ENCODE peak calls at places on chromosomes 7 and 10, in eight cellular contexts. D is cardiac muscle cell, O is pancreas, N is psoas muscle, B is HCT116, Z is upper lobe of right lung, A is lower lobe of right lung, V is tibial nerve. S is an unnamed sample.

GRCh38 chr7:1529383-1530116 is 952 bp upstream of the MAFK start:
- DNase-seq in D (no peak), O (peak), N (peak), B (no peak), Z (no peak), A (no peak), V (no peak), S (no peak)

GRCh38 chr7:43790006-43790405 is 31.5 kb downstream of the BLVRA start:
- DNase-seq in D (no peak), O (no peak), N (no peak), B (no peak), Z (no peak), A (no peak), V (no peak), S (no peak)

GRCh38 chr7:102935450-102936110 is 22.8 kb downstream of the LRRC17 start:
- DNase-seq in D (no peak), O (no peak), N (no peak), B (no peak), Z (no peak), A (no peak), V (no peak), S (no peak)

GRCh38 chr7:75993689-75994387 is 557 bp downstream of the TMEM120A start:
- DNase-seq in D (peak), O (peak), N (peak), B (no peak), Z (peak), A (peak), V (peak), S (no peak)

GRCh38 chr10:103881420-103882284 is 26.3 kb upstream of the SH3PXD2A start:
- DNase-seq in D (peak), O (no peak), N (peak), B (no peak), Z (no peak), A (no peak), V (no peak), S (peak)

GRCh38 chr7:147412782-147413186 is 1177.8 kb upstream of the C7orf33 start:
- DNase-seq in D (no peak), O (no peak), N (no peak), B (no peak), Z (no peak), A (no peak), V (no peak), S (no peak)

GRCh38 chr10:119608316-119609155 is 11.8 kb upstream of the TIAL1 start:
- DNase-seq in D (peak), O (peak), N (peak), B (peak), Z (peak), A (peak), V (peak), S (peak)

GRCh38 chr10:72315611-72316385 is 38.9 kb downstream of the DNAJB12 start:
- DNase-seq in D (no peak), O (peak), N (peak), B (no peak), Z (peak), A (no peak), V (peak), S (no peak)

GRCh38 chr10:99731296-99732032 is 463 bp downstream of the COX15 start:
- DNase-seq in D (no peak), O (no peak), N (no peak), B (no peak), Z (no peak), A (no peak), V (no peak), S (no peak)

GRCh38 chr7:155928583-155929145 is 116.4 kb upstream of the SHH start:
- DNase-seq in D (no peak), O (no peak), N (no peak), B (no peak), Z (no peak), A (no peak), V (no peak), S (no peak)

DNA sequence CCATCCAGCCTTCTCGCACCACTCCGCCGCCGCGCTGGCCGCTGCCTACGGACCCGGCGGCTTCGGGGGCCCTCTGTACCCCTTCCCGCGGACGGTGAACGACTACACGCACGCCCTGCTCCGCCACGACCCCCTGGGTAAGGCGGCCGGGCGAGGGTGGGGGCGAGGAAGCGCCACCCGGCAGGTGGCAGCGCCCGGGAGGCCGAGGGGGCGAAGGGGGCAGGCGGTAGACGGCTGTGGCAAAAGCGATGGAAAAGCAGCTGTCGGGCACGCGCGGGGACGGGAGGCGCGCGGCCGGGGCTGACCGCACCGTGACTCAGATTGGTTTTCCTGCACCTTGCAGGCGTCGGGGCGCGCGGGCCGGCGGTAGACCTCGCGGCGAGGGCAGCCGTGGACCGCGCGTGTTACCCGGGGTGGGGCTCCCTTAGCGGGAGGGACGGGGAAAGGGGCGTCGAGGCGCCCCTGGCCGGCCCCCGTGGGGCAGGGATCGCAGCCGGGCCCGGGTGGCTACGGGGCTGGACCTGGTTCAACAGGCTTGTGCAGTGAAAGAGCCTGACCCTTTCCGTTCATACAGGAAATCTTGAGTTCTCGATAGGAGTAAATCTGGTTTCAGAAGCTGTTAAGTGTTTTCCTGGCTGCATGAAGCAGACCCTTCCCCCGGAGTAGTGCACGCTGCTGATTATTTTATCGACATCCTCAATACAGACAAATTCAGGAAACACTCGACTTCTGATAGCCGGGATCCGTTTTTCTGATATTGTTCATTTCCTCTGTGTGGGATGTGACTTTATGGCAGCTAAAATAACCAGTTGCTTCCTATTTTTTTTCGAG is 671 bp downstream of the HHEX start:
- DNase-seq in D (peak), O (peak), N (peak), B (peak), Z (peak), A (peak), V (peak), S (no peak)
- H3K27ac ChIP-seq in D (no peak), O (peak), N (peak), B (peak), Z (peak), A (peak), V (peak), S (peak)

DNA sequence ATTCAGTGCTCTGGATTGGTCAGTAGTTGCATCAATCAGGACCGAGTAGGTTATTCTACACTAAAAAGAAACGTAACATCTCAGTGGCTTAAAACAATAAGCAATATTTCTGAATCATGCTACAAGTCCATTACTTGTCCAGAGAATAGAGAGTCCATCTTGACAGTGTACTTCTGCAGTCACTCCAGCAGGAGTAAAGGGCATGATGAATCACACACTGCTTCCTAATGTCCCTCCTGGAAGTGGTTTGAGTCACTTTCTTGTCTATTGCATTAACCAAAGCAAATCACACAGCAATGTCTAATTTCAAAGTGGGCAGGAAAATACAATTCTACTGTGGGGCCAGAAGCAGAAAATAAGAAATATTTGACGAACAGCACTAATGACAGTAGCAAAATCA is 124.8 kb downstream of the TSPAN12 start:
- DNase-seq in D (no peak), O (no peak), N (no peak), B (peak), Z (no peak), A (no peak), V (no peak), S (no peak)
- H3K27ac ChIP-seq in D (no peak), O (no peak), N (no peak), B (no peak), Z (no peak), A (no peak), V (no peak), S (no peak)

GRCh38 chr10:31133251-31133627 is 101.6 kb upstream of the ZNF438 start:
- DNase-seq in D (no peak), O (no peak), N (no peak), B (no peak), Z (no peak), A (no peak), V (no peak), S (no peak)
- H3K27ac ChIP-seq in D (no peak), O (peak), N (peak), B (no peak), Z (peak), A (peak), V (peak), S (peak)

GRCh38 chr10:124522903-124523260 is 61.3 kb downstream of the LHPP start:
- DNase-seq in D (no peak), O (no peak), N (peak), B (no peak), Z (no peak), A (peak), V (no peak), S (no peak)
- H3K27ac ChIP-seq in D (no peak), O (peak), N (no peak), B (no peak), Z (peak), A (peak), V (no peak), S (peak)

S was measured in caudate nucleus.